ENCODE peak calls at places on chromosomes 5 and 9, in seven cellular contexts. O is mesothelial cell of epicardium, I is fibroblast of mammary gland, E is cardiac fibroblast, B is SK-N-SH, X is tibial nerve, Z is Peyer's patch. L is an unnamed sample.

GRCh38 chr9:38026021-38026809 is 42.8 kb downstream of the SHB start:
- DNase-seq in X (no peak), E (peak), Z (no peak), O (no peak), I (peak), B (peak), L (peak)

GRCh38 chr9:19087601-19088000 is 15.1 kb downstream of the HAUS6 start:
- DNase-seq in Z (no peak), I (peak), B (no peak), E (peak), O (no peak), X (no peak), L (peak)

GRCh38 chr5:57246426-57246825 is 72.6 kb downstream of the GPBP1 start:
- DNase-seq in E (no peak), B (no peak), O (no peak), I (no peak), Z (no peak), X (no peak), L (no peak)

GRCh38 chr9:715743-716400 is 125.6 kb upstream of the DMRT1 start:
- DNase-seq in E (peak), I (peak), X (no peak), B (no peak), O (no peak), Z (no peak), L (no peak)

GRCh38 chr5:152329191-152329590 is 75.9 kb downstream of the NMUR2 start:
- DNase-seq in B (no peak), I (no peak), Z (no peak), X (no peak), E (no peak), O (no peak), L (peak)

GRCh38 chr9:78567693-78568092 is 270.8 kb downstream of the PSAT1 start:
- DNase-seq in X (no peak), O (no peak), E (peak), B (no peak), I (no peak), Z (no peak), L (no peak)

GRCh38 chr9:113548221-113549041 is 84.9 kb downstream of the RGS3 start:
- DNase-seq in B (no peak), Z (no peak), I (no peak), O (no peak), X (no peak), E (peak), L (no peak)

GRCh38 chr5:144644317-144644716 is 473.6 kb downstream of the KCTD16 start:
- DNase-seq in I (no peak), B (no peak), O (no peak), E (no peak), X (no peak), Z (no peak), L (no peak)

GRCh38 chr5:174553556-174553955 is 170.8 kb upstream of the MSX2 start:
- DNase-seq in O (no peak), I (no peak), E (no peak), Z (no peak), X (no peak), B (no peak), L (no peak)

DNA sequence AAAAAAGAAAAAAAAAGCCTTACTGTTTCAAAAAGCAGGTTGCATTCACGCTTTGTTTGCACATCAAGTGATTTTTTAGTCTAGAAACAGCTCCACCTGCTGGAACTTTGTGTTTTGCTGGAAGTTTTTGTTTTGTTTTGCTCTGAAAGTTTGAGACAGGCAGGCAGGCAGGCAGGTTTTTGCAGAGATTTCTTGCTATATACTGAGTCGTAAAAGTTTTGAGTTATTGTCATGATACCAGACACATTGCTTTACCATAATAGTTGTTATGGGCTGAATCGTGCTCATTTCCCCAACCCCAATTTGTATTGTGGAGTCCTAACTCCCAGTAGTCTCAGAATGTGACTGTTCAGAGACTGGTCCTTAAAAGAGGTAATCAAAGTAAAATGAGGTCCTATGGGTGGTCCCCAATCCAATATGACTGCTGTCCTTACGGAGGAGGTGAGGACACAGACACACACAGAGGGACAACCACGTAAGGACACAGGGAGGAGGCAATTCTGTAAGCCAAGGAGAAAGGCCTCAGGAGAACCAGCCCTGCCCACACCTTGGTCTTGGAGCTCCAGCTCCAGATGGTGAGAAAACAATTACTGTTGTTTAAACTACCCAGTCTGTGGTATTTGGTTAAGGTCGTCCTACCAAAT is 20.9 kb downstream of the OR2Y1 start:
- DNase-seq in X (no peak), Z (no peak), B (peak), E (peak), O (no peak), I (peak), L (peak)
- TF ChIP-seq CTCF in X (peak), Z (peak), B (peak), E (peak), O (peak), I (peak), L (peak)

DNA sequence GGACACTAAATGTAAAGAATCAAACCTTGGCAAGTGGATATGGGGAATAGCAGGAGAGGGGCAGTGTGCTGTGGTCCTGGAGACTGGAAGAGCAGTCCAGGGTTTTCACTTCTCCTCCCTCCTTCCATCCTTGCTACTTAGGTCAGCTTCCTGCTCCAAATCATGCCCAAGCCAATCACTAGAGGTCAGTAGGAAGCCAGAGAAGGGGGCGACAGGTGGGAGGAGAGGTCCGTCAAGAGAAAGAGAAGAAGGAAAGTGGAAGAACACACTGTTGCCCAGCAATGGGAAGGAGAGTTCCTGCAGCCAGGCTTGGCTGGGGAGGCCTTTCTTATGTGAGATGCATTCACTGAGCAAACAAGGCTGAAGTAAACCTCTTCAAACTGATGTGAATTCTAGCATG is 289.6 kb downstream of the DTWD2 start:
- DNase-seq in O (no peak), B (no peak), I (no peak), Z (no peak), E (no peak), X (no peak), L (no peak)
- TF ChIP-seq CTCF in O (no peak), B (no peak), I (no peak), Z (no peak), E (no peak), X (no peak), L (no peak)

DNA sequence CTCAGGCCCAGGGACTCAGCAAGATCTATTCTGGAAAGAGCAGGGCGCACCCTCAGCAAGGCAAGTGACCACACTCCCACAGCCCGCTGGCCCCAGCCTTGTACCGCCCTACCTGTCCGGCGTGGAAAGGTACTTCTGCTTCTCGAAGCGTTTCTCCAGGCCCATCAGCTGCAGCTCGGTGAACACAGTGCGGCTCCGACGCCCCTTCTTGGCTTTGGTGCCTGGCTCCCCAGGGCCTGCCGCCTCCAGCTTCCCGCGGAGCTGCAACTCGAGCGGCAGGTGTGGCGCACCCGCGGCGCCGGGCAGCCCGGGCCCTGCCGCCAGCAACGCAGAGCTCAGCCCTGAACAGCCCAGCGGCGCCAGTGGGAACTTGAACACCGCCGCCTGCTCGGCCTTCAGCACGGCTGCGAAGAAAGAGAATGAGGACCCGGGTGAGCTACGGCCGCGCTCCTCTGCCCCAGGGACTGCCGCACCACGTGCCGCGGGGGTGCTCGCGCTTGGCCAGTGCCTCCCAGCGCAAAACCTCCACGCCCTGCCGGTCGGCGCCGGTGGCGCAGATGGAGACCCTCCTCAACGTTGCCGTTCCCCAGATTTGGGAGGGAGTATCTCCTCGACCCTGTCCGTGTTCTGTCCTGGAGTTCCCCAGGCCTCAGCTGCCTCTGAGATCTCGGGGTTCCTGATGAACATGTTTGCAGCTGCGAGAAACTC is 2.2 kb downstream of the BARX1 start:
- DNase-seq in E (no peak), Z (no peak), X (no peak), O (no peak), B (peak), I (no peak), L (no peak)
- TF ChIP-seq CTCF in E (no peak), Z (no peak), X (no peak), O (no peak), B (no peak), I (no peak), L (no peak)

GRCh38 chr5:172801184-172801671 is 30.2 kb upstream of the DUSP1 start:
- DNase-seq in I (peak), Z (no peak), B (no peak), E (peak), O (no peak), X (no peak), L (peak)
- TF ChIP-seq CTCF in I (no peak), Z (no peak), B (no peak), E (no peak), O (no peak), X (no peak), L (no peak)

GRCh38 chr9:128339761-128340690 is at the start of gene SLC27A4:
- DNase-seq in E (peak), Z (peak), O (peak), B (peak), X (peak), I (peak), L (peak)

GRCh38 chr9:128340691-128341434 is 536 bp downstream of the SLC27A4 start:
- DNase-seq in I (no peak), X (no peak), O (no peak), B (peak), E (no peak), Z (peak), L (no peak)

GRCh38 chr9:128342971-128343680 is 2.8 kb downstream of the SLC27A4 start:
- DNase-seq in O (no peak), E (no peak), X (no peak), I (no peak), B (no peak), Z (no peak), L (no peak)

GRCh38 chr9:128343855-128344254 is 3.5 kb downstream of the SLC27A4 start:
- DNase-seq in Z (no peak), I (no peak), O (no peak), E (no peak), B (no peak), X (no peak), L (no peak)

DNA sequence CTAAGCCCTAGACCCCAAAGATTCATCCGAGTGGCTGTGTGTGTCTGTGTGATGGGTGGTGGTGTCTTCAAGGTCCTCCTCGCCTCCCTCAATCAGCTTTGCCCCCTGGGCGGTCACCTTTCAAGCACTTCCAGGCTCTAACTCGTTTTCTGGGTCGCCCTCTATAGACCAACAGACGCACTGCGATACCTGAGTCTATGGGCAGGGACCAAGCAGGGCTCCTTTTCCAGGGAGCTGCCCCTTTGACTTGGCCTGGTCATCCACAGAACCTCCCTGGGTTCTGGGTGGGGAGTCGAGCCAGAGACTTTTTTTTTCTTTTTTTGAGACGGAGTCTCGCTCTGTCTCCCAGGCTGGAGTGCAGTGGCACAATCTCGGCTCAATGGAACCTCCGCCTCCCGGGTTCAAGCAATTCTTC is 1.1 kb downstream of the SLC27A4 start:
- DNase-seq in E (peak), X (no peak), B (peak), Z (peak), O (no peak), I (peak), L (peak)
- TF ChIP-seq CTCF in E (peak), X (peak), B (peak), Z (peak), O (no peak), I (peak), L (peak)

GRCh38 chr5:135662683-135663082 is 83.9 kb upstream of the CXCL14 start:
- DNase-seq in X (no peak), O (no peak), B (no peak), E (no peak), I (no peak), Z (no peak), L (no peak)
- TF ChIP-seq CTCF in X (no peak), O (no peak), B (no peak), E (no peak), I (no peak), Z (no peak), L (no peak)

DNA sequence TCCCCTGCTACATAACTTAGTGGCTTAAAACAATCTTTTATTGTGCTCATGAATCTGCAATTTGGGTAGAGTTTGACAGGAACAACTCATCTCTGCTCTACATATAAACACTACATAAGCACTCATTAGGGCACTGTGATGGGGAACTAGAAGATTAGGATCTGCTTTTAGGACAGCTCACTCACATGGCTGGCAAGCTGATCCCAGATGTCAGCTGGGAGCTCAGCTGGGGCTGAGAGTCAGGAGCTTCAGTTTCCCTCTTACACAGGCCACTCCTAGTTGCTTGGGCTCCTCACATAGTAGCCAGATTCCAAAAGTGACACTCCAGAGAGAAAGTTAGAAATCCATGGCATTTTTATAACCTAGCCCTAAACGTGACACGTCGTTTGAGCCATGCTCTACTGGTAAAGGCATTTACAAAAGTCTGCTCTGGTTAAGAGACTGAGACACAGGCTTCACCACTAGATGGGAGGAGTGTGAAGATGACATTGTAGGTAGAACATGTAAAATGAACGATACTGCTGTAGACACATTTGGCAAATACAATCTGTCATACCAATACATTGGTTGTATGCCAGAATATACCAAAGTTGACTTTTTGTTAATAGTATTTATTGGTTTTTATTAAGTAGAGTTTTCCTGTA is 23.6 kb downstream of the SCAI start:
- DNase-seq in Z (no peak), E (peak), X (no peak), I (peak), O (no peak), B (peak), L (no peak)
- TF ChIP-seq CTCF in Z (no peak), E (no peak), X (no peak), I (peak), O (no peak), B (peak), L (no peak)

GRCh38 chr9:69001921-69002320 is 12.0 kb downstream of the PRKACG start:
- DNase-seq in O (no peak), E (no peak), B (no peak), Z (no peak), I (no peak), X (no peak), L (no peak)

GRCh38 chr9:68999393-69000105 is 14.4 kb downstream of the PRKACG start:
- DNase-seq in I (peak), Z (peak), B (peak), O (no peak), X (no peak), E (peak), L (peak)

GRCh38 chr9:69009708-69010107 is 4.2 kb downstream of the PRKACG start:
- DNase-seq in E (no peak), O (no peak), I (no peak), Z (no peak), X (no peak), B (no peak), L (no peak)

GRCh38 chr9:69003051-69003450 is 10.9 kb downstream of the PRKACG start:
- DNase-seq in Z (no peak), X (no peak), E (no peak), O (no peak), B (no peak), I (no peak), L (no peak)

GRCh38 chr9:69004836-69005235 is 9.1 kb downstream of the PRKACG start:
- DNase-seq in X (no peak), E (peak), I (peak), O (no peak), Z (no peak), B (no peak), L (peak)
- TF ChIP-seq CTCF in X (no peak), E (no peak), I (no peak), O (no peak), Z (no peak), B (no peak), L (no peak)

GRCh38 chr5:34833991-34834793 is 4.8 kb upstream of the TTC23L start:
- DNase-seq in O (no peak), B (no peak), X (no peak), Z (no peak), I (peak), E (peak), L (no peak)
- TF ChIP-seq CTCF in O (no peak), B (no peak), X (no peak), Z (no peak), I (no peak), E (no peak), L (no peak)

GRCh38 chr5:130109152-130109551 is 204.9 kb downstream of the CHSY3 start:
- DNase-seq in X (no peak), I (peak), E (peak), Z (no peak), B (peak), O (no peak), L (peak)
- TF ChIP-seq CTCF in X (peak), I (peak), E (peak), Z (peak), B (peak), O (peak), L (peak)